ENCODE peak calls at places on chromosome 7, in six cellular contexts. One of them, this sample, is unnamed.

GRCh38 chr7:49776994-49777393 is 3.6 kb downstream of the VWC2 start:
- DNase-seq in astrocyte: no peak
- DNase-seq in effector memory CD4-positive, alpha-beta T cell: no peak
- DNase-seq in RWPE1: no peak
- DNase-seq in CD8-positive, alpha-beta memory T cell: no peak
- DNase-seq in heart right ventricle: peak
- DNase-seq in this sample: no peak

GRCh38 chr7:128351296-128352123 is 7.8 kb upstream of the RBM28 start:
- DNase-seq in astrocyte: no peak
- DNase-seq in effector memory CD4-positive, alpha-beta T cell: no peak
- DNase-seq in RWPE1: no peak
- DNase-seq in CD8-positive, alpha-beta memory T cell: peak
- DNase-seq in heart right ventricle: no peak
- DNase-seq in this sample: peak

GRCh38 chr7:85737426-85737825 is 550.6 kb upstream of the SEMA3D start:
- DNase-seq in astrocyte: no peak
- DNase-seq in effector memory CD4-positive, alpha-beta T cell: no peak
- DNase-seq in RWPE1: no peak
- DNase-seq in CD8-positive, alpha-beta memory T cell: no peak
- DNase-seq in heart right ventricle: no peak
- DNase-seq in this sample: no peak

GRCh38 chr7:31105256-31105950 is 53.3 kb downstream of the ADCYAP1R1 start:
- DNase-seq in astrocyte: no peak
- DNase-seq in effector memory CD4-positive, alpha-beta T cell: no peak
- DNase-seq in RWPE1: no peak
- DNase-seq in CD8-positive, alpha-beta memory T cell: no peak
- DNase-seq in heart right ventricle: no peak
- DNase-seq in this sample: no peak

GRCh38 chr7:84497873-84498272 is 303.3 kb upstream of the SEMA3A start:
- DNase-seq in astrocyte: peak
- DNase-seq in effector memory CD4-positive, alpha-beta T cell: no peak
- DNase-seq in RWPE1: no peak
- DNase-seq in CD8-positive, alpha-beta memory T cell: no peak
- DNase-seq in heart right ventricle: no peak
- DNase-seq in this sample: no peak

GRCh38 chr7:108282427-108282996 is 152.4 kb upstream of the LAMB4 start:
- DNase-seq in astrocyte: no peak
- DNase-seq in effector memory CD4-positive, alpha-beta T cell: no peak
- DNase-seq in RWPE1: no peak
- DNase-seq in CD8-positive, alpha-beta memory T cell: no peak
- DNase-seq in heart right ventricle: no peak
- DNase-seq in this sample: no peak

GRCh38 chr7:42143605-42144252 is 93.3 kb downstream of the GLI3 start:
- DNase-seq in astrocyte: peak
- DNase-seq in effector memory CD4-positive, alpha-beta T cell: no peak
- DNase-seq in RWPE1: no peak
- DNase-seq in CD8-positive, alpha-beta memory T cell: no peak
- DNase-seq in heart right ventricle: no peak
- DNase-seq in this sample: no peak

GRCh38 chr7:158572000-158572828 is 15.4 kb downstream of the PTPRN2 start:
- DNase-seq in astrocyte: no peak
- DNase-seq in effector memory CD4-positive, alpha-beta T cell: no peak
- DNase-seq in RWPE1: peak
- DNase-seq in CD8-positive, alpha-beta memory T cell: no peak
- DNase-seq in heart right ventricle: no peak
- DNase-seq in this sample: no peak

GRCh38 chr7:113775804-113776203 is 143.0 kb downstream of the PPP1R3A start:
- DNase-seq in astrocyte: no peak
- DNase-seq in effector memory CD4-positive, alpha-beta T cell: no peak
- DNase-seq in RWPE1: no peak
- DNase-seq in CD8-positive, alpha-beta memory T cell: no peak
- DNase-seq in heart right ventricle: no peak
- DNase-seq in this sample: no peak

GRCh38 chr7:91953618-91954017 is 13.0 kb downstream of the AKAP9 start:
- DNase-seq in astrocyte: no peak
- DNase-seq in effector memory CD4-positive, alpha-beta T cell: no peak
- DNase-seq in RWPE1: peak
- DNase-seq in CD8-positive, alpha-beta memory T cell: no peak
- DNase-seq in heart right ventricle: no peak
- DNase-seq in this sample: no peak

GRCh38 chr7:131945948-131946525 is 389.6 kb upstream of the PODXL start:
- DNase-seq in astrocyte: no peak
- DNase-seq in effector memory CD4-positive, alpha-beta T cell: no peak
- DNase-seq in RWPE1: no peak
- DNase-seq in CD8-positive, alpha-beta memory T cell: no peak
- DNase-seq in heart right ventricle: no peak
- DNase-seq in this sample: no peak

GRCh38 chr7:74653686-74654181 is 3.8 kb upstream of the GTF2I start:
- DNase-seq in astrocyte: no peak
- DNase-seq in effector memory CD4-positive, alpha-beta T cell: no peak
- DNase-seq in RWPE1: no peak
- DNase-seq in CD8-positive, alpha-beta memory T cell: no peak
- DNase-seq in heart right ventricle: no peak
- DNase-seq in this sample: no peak

GRCh38 chr7:155007947-155008346 is 5.0 kb upstream of the PAXIP1 start:
- DNase-seq in astrocyte: no peak
- DNase-seq in effector memory CD4-positive, alpha-beta T cell: no peak
- DNase-seq in RWPE1: no peak
- DNase-seq in CD8-positive, alpha-beta memory T cell: peak
- DNase-seq in heart right ventricle: no peak
- DNase-seq in this sample: no peak

GRCh38 chr7:45564886-45565455 is 9.2 kb upstream of the ADCY1 start:
- DNase-seq in astrocyte: no peak
- DNase-seq in effector memory CD4-positive, alpha-beta T cell: no peak
- DNase-seq in RWPE1: no peak
- DNase-seq in CD8-positive, alpha-beta memory T cell: no peak
- DNase-seq in heart right ventricle: no peak
- DNase-seq in this sample: no peak

GRCh38 chr7:15783971-15784693 is 97.6 kb upstream of the MEOX2 start:
- DNase-seq in astrocyte: no peak
- DNase-seq in effector memory CD4-positive, alpha-beta T cell: no peak
- DNase-seq in RWPE1: no peak
- DNase-seq in CD8-positive, alpha-beta memory T cell: no peak
- DNase-seq in heart right ventricle: no peak
- DNase-seq in this sample: no peak

GRCh38 chr7:23530901-23531793 is 634 bp downstream of the TRA2A start:
- DNase-seq in astrocyte: peak
- DNase-seq in effector memory CD4-positive, alpha-beta T cell: peak
- DNase-seq in RWPE1: peak
- DNase-seq in CD8-positive, alpha-beta memory T cell: peak
- DNase-seq in heart right ventricle: peak
- DNase-seq in this sample: peak

GRCh38 chr7:7504910-7505704 is 30.6 kb downstream of the COL28A1 start:
- DNase-seq in astrocyte: no peak
- DNase-seq in effector memory CD4-positive, alpha-beta T cell: no peak
- DNase-seq in RWPE1: no peak
- DNase-seq in CD8-positive, alpha-beta memory T cell: no peak
- DNase-seq in heart right ventricle: no peak
- DNase-seq in this sample: no peak

GRCh38 chr7:55593515-55594318 is 21.4 kb upstream of the VOPP1 start:
- DNase-seq in astrocyte: no peak
- DNase-seq in effector memory CD4-positive, alpha-beta T cell: peak
- DNase-seq in RWPE1: peak
- DNase-seq in CD8-positive, alpha-beta memory T cell: peak
- DNase-seq in heart right ventricle: peak
- DNase-seq in this sample: peak

GRCh38 chr7:105787071-105787470 is 89.3 kb downstream of the ATXN7L1 start:
- DNase-seq in astrocyte: no peak
- DNase-seq in effector memory CD4-positive, alpha-beta T cell: no peak
- DNase-seq in RWPE1: peak
- DNase-seq in CD8-positive, alpha-beta memory T cell: no peak
- DNase-seq in heart right ventricle: no peak
- DNase-seq in this sample: no peak

GRCh38 chr7:128937647-128938523 is at the start of gene IRF5:
- DNase-seq in astrocyte: no peak
- DNase-seq in effector memory CD4-positive, alpha-beta T cell: no peak
- DNase-seq in RWPE1: peak
- DNase-seq in CD8-positive, alpha-beta memory T cell: no peak
- DNase-seq in heart right ventricle: no peak
- DNase-seq in this sample: peak

GRCh38 chr7:145169908-145170307 is 334.1 kb upstream of the TPK1 start:
- DNase-seq in astrocyte: no peak
- DNase-seq in effector memory CD4-positive, alpha-beta T cell: no peak
- DNase-seq in RWPE1: no peak
- DNase-seq in CD8-positive, alpha-beta memory T cell: no peak
- DNase-seq in heart right ventricle: no peak
- DNase-seq in this sample: no peak

GRCh38 chr7:74104702-74105101 is 21.1 kb downstream of the LIMK1 start:
- DNase-seq in astrocyte: peak
- DNase-seq in effector memory CD4-positive, alpha-beta T cell: no peak
- DNase-seq in RWPE1: peak
- DNase-seq in CD8-positive, alpha-beta memory T cell: no peak
- DNase-seq in heart right ventricle: no peak
- DNase-seq in this sample: no peak

GRCh38 chr7:75716992-75717626 is 21.6 kb downstream of the HIP1 start:
- DNase-seq in astrocyte: peak
- DNase-seq in effector memory CD4-positive, alpha-beta T cell: no peak
- DNase-seq in RWPE1: peak
- DNase-seq in CD8-positive, alpha-beta memory T cell: no peak
- DNase-seq in heart right ventricle: no peak
- DNase-seq in this sample: no peak

GRCh38 chr7:13265271-13265670 is 577.8 kb downstream of the ARL4A start:
- DNase-seq in astrocyte: no peak
- DNase-seq in effector memory CD4-positive, alpha-beta T cell: no peak
- DNase-seq in RWPE1: no peak
- DNase-seq in CD8-positive, alpha-beta memory T cell: no peak
- DNase-seq in heart right ventricle: no peak
- DNase-seq in this sample: no peak

GRCh38 chr7:54860003-54860775 is 101.2 kb upstream of the SEC61G start:
- DNase-seq in astrocyte: no peak
- DNase-seq in effector memory CD4-positive, alpha-beta T cell: no peak
- DNase-seq in RWPE1: no peak
- DNase-seq in CD8-positive, alpha-beta memory T cell: no peak
- DNase-seq in heart right ventricle: no peak
- DNase-seq in this sample: no peak

DNA sequence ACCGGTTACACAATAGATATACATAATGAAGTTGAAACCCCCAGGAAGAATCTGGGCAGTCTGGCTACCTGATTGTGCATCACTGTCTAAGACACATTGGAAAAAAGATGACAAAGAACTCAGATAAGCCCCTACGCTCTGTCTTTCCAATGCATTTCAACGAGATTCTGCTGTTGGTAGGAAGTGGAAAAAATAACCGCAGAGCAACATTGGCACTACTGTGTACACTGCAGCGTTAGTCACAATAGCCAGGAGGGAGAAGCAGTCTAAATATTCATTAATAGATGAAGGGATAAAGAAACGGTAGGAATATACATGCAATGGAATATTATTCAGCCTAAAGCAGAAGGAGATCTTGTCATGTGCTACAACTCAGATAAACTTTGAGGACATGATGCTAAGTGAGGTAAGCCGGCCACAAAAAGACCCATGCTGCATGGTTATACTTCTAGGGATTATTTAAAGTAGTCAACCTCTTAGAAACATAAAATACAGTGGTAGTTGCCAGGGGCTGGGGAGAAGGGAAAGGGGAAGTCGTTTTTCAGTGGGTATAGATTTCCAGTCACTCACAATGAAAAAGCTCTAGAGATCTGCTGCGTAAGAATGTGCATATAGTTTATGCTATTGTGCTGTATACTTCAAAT is 40.3 kb downstream of the ELMO1 start:
- DNase-seq in astrocyte: no peak
- DNase-seq in effector memory CD4-positive, alpha-beta T cell: no peak
- DNase-seq in RWPE1: no peak
- DNase-seq in CD8-positive, alpha-beta memory T cell: no peak
- DNase-seq in heart right ventricle: no peak
- DNase-seq in this sample: no peak
- H3K27ac ChIP-seq in astrocyte: no peak
- H3K27ac ChIP-seq in effector memory CD4-positive, alpha-beta T cell: peak
- H3K27ac ChIP-seq in RWPE1: no peak
- H3K27ac ChIP-seq in CD8-positive, alpha-beta memory T cell: no peak
- H3K27ac ChIP-seq in heart right ventricle: no peak
- H3K27ac ChIP-seq in this sample: peak

DNA sequence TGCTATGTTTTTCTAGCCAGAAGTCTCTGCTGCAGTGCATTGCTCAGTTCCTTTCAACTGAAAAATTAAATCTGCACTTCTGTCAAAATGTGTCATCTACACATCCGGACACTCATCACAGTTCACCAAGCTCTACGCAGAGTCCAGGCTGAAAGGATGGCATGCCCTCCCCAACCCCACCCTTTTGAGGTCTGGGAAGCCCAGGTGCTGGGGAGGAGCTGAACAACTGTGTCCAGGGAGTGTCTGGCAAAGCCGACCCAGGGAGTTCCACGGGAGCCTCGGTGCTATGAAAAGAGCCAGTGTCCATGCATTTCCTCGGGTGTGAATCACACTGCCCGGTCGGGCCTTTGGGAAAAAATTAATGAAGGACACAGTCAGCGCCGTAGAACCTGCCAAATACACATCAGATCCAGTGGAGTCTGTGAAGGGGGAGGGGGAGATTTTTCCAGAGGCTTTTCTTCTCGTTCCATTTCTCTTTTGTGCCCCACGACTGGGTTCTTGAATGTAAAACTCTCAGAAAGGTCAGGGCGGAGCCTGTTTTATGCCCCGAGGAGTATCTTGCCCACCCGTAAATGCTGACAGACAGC is 738 bp upstream of the PALS2 start:
- DNase-seq in astrocyte: peak
- DNase-seq in effector memory CD4-positive, alpha-beta T cell: peak
- DNase-seq in RWPE1: peak
- DNase-seq in CD8-positive, alpha-beta memory T cell: peak
- DNase-seq in heart right ventricle: peak
- DNase-seq in this sample: no peak
- H3K27ac ChIP-seq in astrocyte: peak
- H3K27ac ChIP-seq in effector memory CD4-positive, alpha-beta T cell: peak
- H3K27ac ChIP-seq in RWPE1: peak
- H3K27ac ChIP-seq in CD8-positive, alpha-beta memory T cell: peak
- H3K27ac ChIP-seq in heart right ventricle: peak
- H3K27ac ChIP-seq in this sample: peak

GRCh38 chr7:116218051-116218645 is 7.8 kb downstream of the TES start:
- DNase-seq in astrocyte: peak
- DNase-seq in effector memory CD4-positive, alpha-beta T cell: no peak
- DNase-seq in RWPE1: peak
- DNase-seq in CD8-positive, alpha-beta memory T cell: no peak
- DNase-seq in heart right ventricle: no peak
- DNase-seq in this sample: no peak
- H3K27ac ChIP-seq in astrocyte: peak
- H3K27ac ChIP-seq in effector memory CD4-positive, alpha-beta T cell: no peak
- H3K27ac ChIP-seq in RWPE1: no peak
- H3K27ac ChIP-seq in CD8-positive, alpha-beta memory T cell: no peak
- H3K27ac ChIP-seq in heart right ventricle: no peak
- H3K27ac ChIP-seq in this sample: peak

DNA sequence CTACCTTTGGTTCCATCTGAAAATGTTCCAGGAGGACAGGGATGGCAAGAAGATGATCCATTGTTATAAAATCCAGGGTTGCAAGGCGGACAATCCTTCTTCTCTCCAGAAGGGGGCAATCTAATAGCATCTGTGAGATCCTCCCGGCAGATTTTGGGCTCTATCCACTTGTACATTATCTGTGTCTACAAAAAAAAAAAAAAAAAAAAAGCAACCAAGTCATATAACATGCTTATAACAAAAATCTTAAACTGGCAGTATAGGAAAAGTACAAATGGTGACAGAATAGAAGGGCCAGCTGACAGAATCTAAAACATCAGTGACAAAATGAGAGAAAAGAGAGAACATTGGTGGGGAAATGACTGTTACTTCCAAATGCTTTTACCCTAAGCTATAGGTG is 132.7 kb downstream of the ELAPOR2 start:
- DNase-seq in astrocyte: peak
- DNase-seq in effector memory CD4-positive, alpha-beta T cell: no peak
- DNase-seq in RWPE1: peak
- DNase-seq in CD8-positive, alpha-beta memory T cell: peak
- DNase-seq in heart right ventricle: no peak
- DNase-seq in this sample: no peak
- H3K27ac ChIP-seq in astrocyte: no peak
- H3K27ac ChIP-seq in effector memory CD4-positive, alpha-beta T cell: no peak
- H3K27ac ChIP-seq in RWPE1: no peak
- H3K27ac ChIP-seq in CD8-positive, alpha-beta memory T cell: no peak
- H3K27ac ChIP-seq in heart right ventricle: no peak
- H3K27ac ChIP-seq in this sample: no peak